ENCODE peak calls at places on chromosomes 16 and 17, in four cellular contexts. J is cardiac fibroblast, D is DND-41, H is progenitor cell of endocrine pancreas. A is an unnamed sample.

GRCh38 chr17:4157618-4158333 is 14.8 kb downstream of the CYB5D2 start:
- DNase-seq in J (no peak), D (no peak), H (no peak), A (no peak)

GRCh38 chr17:489758-490329 is 137.2 kb upstream of the RPH3AL start:
- DNase-seq in J (peak), D (peak), H (peak), A (peak)

GRCh38 chr17:57355090-57355859 is 99.0 kb downstream of the MSI2 start:
- DNase-seq in J (peak), D (peak), H (no peak), A (no peak)

GRCh38 chr16:35569413-35569812 is 2110.0 kb downstream of the TP53TG3F start:
- DNase-seq in J (no peak), D (no peak), H (no peak), A (no peak)

GRCh38 chr16:75256871-75257343 is 5.5 kb upstream of the BCAR1 start:
- DNase-seq in J (peak), D (no peak), H (no peak), A (no peak)

GRCh38 chr17:7903154-7904103 is 12.7 kb downstream of the RNF227 start:
- DNase-seq in J (no peak), D (no peak), H (no peak), A (no peak)

GRCh38 chr16:56329887-56330286 is 95.5 kb downstream of the AMFR start:
- DNase-seq in J (no peak), D (no peak), H (no peak), A (no peak)

GRCh38 chr16:48378836-48379235 is 6.4 kb downstream of the SIAH1 start:
- DNase-seq in J (no peak), D (no peak), H (no peak), A (no peak)

GRCh38 chr17:31654936-31655335 is 204.1 kb downstream of the COPRS start:
- DNase-seq in J (no peak), D (peak), H (no peak), A (peak)

GRCh38 chr17:48483004-48483403 is 47.8 kb downstream of the HOXB1 start:
- DNase-seq in J (no peak), D (no peak), H (no peak), A (no peak)

GRCh38 chr17:42104264-42104663 is 6.0 kb upstream of the ZNF385C start:
- DNase-seq in J (no peak), D (no peak), H (no peak), A (no peak)

GRCh38 chr17:57622886-57623433 is 122.1 kb downstream of the CCDC182 start:
- DNase-seq in J (peak), D (no peak), H (no peak), A (peak)

GRCh38 chr16:67092227-67092626 is 17.5 kb upstream of the PHAF1 start:
- DNase-seq in J (peak), D (no peak), H (no peak), A (no peak)

GRCh38 chr16:49337814-49338350 is 35.7 kb upstream of the C16orf78 start:
- DNase-seq in J (no peak), D (no peak), H (no peak), A (no peak)

GRCh38 chr16:65453646-65454045 is 331.8 kb upstream of the CDH11 start:
- DNase-seq in J (no peak), D (no peak), H (no peak), A (no peak)

GRCh38 chr17:65027305-65027704 is 29.2 kb downstream of the GNA13 start:
- DNase-seq in J (peak), D (peak), H (no peak), A (peak)

GRCh38 chr16:23434380-23434779 is 18.6 kb downstream of the COG7 start:
- DNase-seq in J (peak), D (peak), H (no peak), A (peak)

GRCh38 chr17:27578718-27579085 is 52.3 kb upstream of the LGALS9 start:
- DNase-seq in J (peak), D (no peak), H (no peak), A (peak)

GRCh38 chr16:35798885-35799426 is 2339.5 kb downstream of the TP53TG3F start:
- DNase-seq in J (no peak), D (no peak), H (no peak), A (no peak)

GRCh38 chr17:43771463-43771862 is 7.3 kb downstream of the DUSP3 start:
- DNase-seq in J (no peak), D (no peak), H (no peak), A (no peak)

GRCh38 chr16:27112093-27112811 is 45.5 kb downstream of the C16orf82 start:
- DNase-seq in J (no peak), D (no peak), H (no peak), A (no peak)

GRCh38 chr16:48609453-48610023 is 442 bp downstream of the N4BP1 start:
- DNase-seq in J (peak), D (peak), H (no peak), A (peak)

GRCh38 chr16:53159781-53160436 is 105.1 kb downstream of the CHD9 start:
- DNase-seq in J (peak), D (peak), H (no peak), A (peak)

GRCh38 chr17:32111141-32111771 is 31.0 kb upstream of the RHOT1 start:
- DNase-seq in J (peak), D (peak), H (no peak), A (peak)

GRCh38 chr16:73149329-73149728 is 101.4 kb upstream of the ZFHX3 start:
- DNase-seq in J (no peak), D (no peak), H (no peak), A (no peak)

GRCh38 chr17:62869885-62870580 is 61.9 kb upstream of the MARCHF10 start:
- DNase-seq in J (peak), D (no peak), H (no peak), A (no peak)

GRCh38 chr17:36104601-36105000 is 974 bp downstream of the CCL4 start:
- DNase-seq in J (no peak), D (no peak), H (no peak), A (no peak)

GRCh38 chr16:85665373-85665740 is 23.4 kb downstream of the GINS2 start:
- DNase-seq in J (no peak), D (no peak), H (no peak), A (no peak)
- TF ChIP-seq CTCF in J (no peak), D (no peak), H (no peak), A (no peak)

DNA sequence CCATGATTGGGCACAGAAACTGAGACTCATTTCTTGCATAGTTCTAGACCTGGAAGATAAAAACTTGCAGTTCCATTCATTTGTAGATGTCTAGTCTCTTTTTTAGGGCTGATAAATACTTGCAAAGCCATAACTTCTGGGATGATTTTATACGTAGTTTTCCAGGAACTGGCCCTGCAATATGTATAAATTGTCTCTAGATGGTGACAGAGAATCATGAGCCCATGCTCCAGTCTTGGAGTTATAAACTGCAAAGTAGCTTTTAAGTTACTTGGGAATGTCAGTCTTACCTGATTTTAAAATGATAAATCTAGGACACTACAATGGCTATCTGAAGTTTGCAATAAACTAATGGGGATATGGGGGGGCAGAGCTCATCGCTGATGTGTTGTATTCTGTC is 3.0 kb upstream of the ADAMTS18 start:
- DNase-seq in J (no peak), D (no peak), H (no peak), A (no peak)
- TF ChIP-seq CTCF in J (peak), D (peak), H (peak), A (no peak)

GRCh38 chr16:88516666-88517065 is 53.5 kb upstream of the ZC3H18 start:
- DNase-seq in J (no peak), D (no peak), H (no peak), A (no peak)
- TF ChIP-seq CTCF in J (no peak), D (no peak), H (no peak), A (no peak)

GRCh38 chr16:5506021-5506420 is 408.4 kb upstream of the EEF2KMT start:
- DNase-seq in J (no peak), D (no peak), H (no peak), A (no peak)

GRCh38 chr16:5502467-5502869 is 404.9 kb upstream of the EEF2KMT start:
- DNase-seq in J (no peak), D (peak), H (peak), A (peak)

GRCh38 chr16:5504028-5504758 is 406.6 kb upstream of the EEF2KMT start:
- DNase-seq in J (no peak), D (no peak), H (no peak), A (no peak)

GRCh38 chr16:5502944-5503343 is 405.3 kb upstream of the EEF2KMT start:
- DNase-seq in J (no peak), D (no peak), H (no peak), A (no peak)

DNA sequence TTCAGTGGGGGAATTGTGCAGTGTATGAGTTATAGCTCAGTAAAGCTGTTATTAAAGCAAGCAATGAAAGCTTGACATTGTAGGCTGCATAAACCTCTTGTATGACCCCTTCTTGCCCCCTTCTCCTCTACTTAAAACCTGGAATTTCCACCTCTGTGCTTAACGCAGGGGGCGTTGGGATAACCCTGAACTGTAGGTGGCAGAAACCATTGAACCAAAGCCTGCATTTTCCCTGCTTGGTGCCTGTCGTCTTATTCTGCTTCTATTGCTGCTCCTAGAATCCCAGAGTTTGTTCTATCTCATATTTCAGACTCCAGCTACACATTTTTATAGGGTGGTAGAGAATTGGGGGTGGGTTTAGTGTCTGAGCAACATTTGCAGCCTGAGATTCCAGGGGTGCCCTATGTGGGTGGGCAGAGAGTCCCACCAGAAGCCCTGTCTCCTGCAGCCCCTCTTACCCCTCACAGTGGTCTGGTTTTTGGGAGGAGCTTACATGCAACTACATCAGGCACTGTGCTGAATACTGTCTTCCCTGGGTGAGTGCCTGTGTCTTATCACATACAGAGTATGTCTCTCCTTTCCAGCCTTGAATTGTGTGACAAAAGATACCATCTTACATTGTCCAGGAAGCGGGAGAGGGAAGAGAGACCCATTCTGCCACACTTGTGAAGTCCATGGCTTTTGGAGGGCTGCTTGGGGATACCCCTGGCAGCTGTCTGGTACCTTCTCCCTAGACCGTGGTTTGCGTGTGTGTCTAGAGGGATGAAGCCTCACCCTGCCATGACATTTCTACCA is 407.7 kb upstream of the EEF2KMT start:
- DNase-seq in J (no peak), D (no peak), H (no peak), A (no peak)
- TF ChIP-seq CTCF in J (no peak), D (no peak), H (no peak), A (no peak)

A was measured in activated CD8-positive, alpha-beta T cell treated with anti-CD3 and anti-CD28 coated beads for 36 hours.